ENCODE peak calls at places on chromosomes 4 and X, in eight cellular contexts. One of them, this sample, is unnamed.

GRCh38 chrX:69556094-69557011 is 52.2 kb downstream of the NALF2 start:
- ATAC-seq in activated naive CD8-positive, alpha-beta T cell treated with anti-CD3 and anti-CD28 coated beads, Interleukin-2, amount 50 U/mL, for 24 hours: no peak
- ATAC-seq in foreskin keratinocyte: peak; percentile 81
- ATAC-seq in right lobe of liver: no peak
- ATAC-seq in gastroesophageal sphincter: peak; percentile 37
- ATAC-seq in CD4-positive, alpha-beta T cell: no peak
- ATAC-seq in stimulated activated naive CD8-positive, alpha-beta T cell treated with anti-CD3 and anti-CD28 coated beads, Interleukin-15, amount 100 ng/mL, for 72 hours: no peak
- ATAC-seq in T-cell: no peak
- ATAC-seq in this sample: no peak

GRCh38 chrX:39689374-39690104 is 408.2 kb downstream of the BCOR start:
- ATAC-seq in T-cell: no peak
- ATAC-seq in activated naive CD8-positive, alpha-beta T cell treated with anti-CD3 and anti-CD28 coated beads, Interleukin-2, amount 50 U/mL, for 24 hours: no peak
- ATAC-seq in CD4-positive, alpha-beta T cell: no peak
- ATAC-seq in stimulated activated naive CD8-positive, alpha-beta T cell treated with anti-CD3 and anti-CD28 coated beads, Interleukin-15, amount 100 ng/mL, for 72 hours: peak; percentile 44
- ATAC-seq in foreskin keratinocyte: no peak
- ATAC-seq in right lobe of liver: no peak
- ATAC-seq in gastroesophageal sphincter: peak; percentile 1
- ATAC-seq in this sample: no peak

GRCh38 chr4:125620066-125620850 is 305.5 kb downstream of the FAT4 start:
- ATAC-seq in gastroesophageal sphincter: no peak
- ATAC-seq in CD4-positive, alpha-beta T cell: no peak
- ATAC-seq in T-cell: no peak
- ATAC-seq in right lobe of liver: no peak
- ATAC-seq in foreskin keratinocyte: no peak
- ATAC-seq in stimulated activated naive CD8-positive, alpha-beta T cell treated with anti-CD3 and anti-CD28 coated beads, Interleukin-15, amount 100 ng/mL, for 72 hours: no peak
- ATAC-seq in activated naive CD8-positive, alpha-beta T cell treated with anti-CD3 and anti-CD28 coated beads, Interleukin-2, amount 50 U/mL, for 24 hours: no peak
- ATAC-seq in this sample: no peak

GRCh38 chr4:185599844-185600243 is 64.5 kb upstream of the PDLIM3 start:
- ATAC-seq in CD4-positive, alpha-beta T cell: no peak
- ATAC-seq in activated naive CD8-positive, alpha-beta T cell treated with anti-CD3 and anti-CD28 coated beads, Interleukin-2, amount 50 U/mL, for 24 hours: no peak
- ATAC-seq in T-cell: no peak
- ATAC-seq in right lobe of liver: peak; percentile 7
- ATAC-seq in gastroesophageal sphincter: peak; percentile 62
- ATAC-seq in foreskin keratinocyte: no peak
- ATAC-seq in stimulated activated naive CD8-positive, alpha-beta T cell treated with anti-CD3 and anti-CD28 coated beads, Interleukin-15, amount 100 ng/mL, for 72 hours: no peak
- ATAC-seq in this sample: no peak

GRCh38 chrX:55335296-55335695 is 70.6 kb upstream of the PAGE3 start:
- ATAC-seq in activated naive CD8-positive, alpha-beta T cell treated with anti-CD3 and anti-CD28 coated beads, Interleukin-2, amount 50 U/mL, for 24 hours: no peak
- ATAC-seq in CD4-positive, alpha-beta T cell: no peak
- ATAC-seq in stimulated activated naive CD8-positive, alpha-beta T cell treated with anti-CD3 and anti-CD28 coated beads, Interleukin-15, amount 100 ng/mL, for 72 hours: no peak
- ATAC-seq in right lobe of liver: no peak
- ATAC-seq in foreskin keratinocyte: no peak
- ATAC-seq in gastroesophageal sphincter: no peak
- ATAC-seq in T-cell: no peak
- ATAC-seq in this sample: no peak

GRCh38 chr4:85496146-85496849 is 21.3 kb downstream of the ARHGAP24 start:
- ATAC-seq in gastroesophageal sphincter: no peak
- ATAC-seq in CD4-positive, alpha-beta T cell: no peak
- ATAC-seq in activated naive CD8-positive, alpha-beta T cell treated with anti-CD3 and anti-CD28 coated beads, Interleukin-2, amount 50 U/mL, for 24 hours: no peak
- ATAC-seq in foreskin keratinocyte: no peak
- ATAC-seq in right lobe of liver: no peak
- ATAC-seq in T-cell: no peak
- ATAC-seq in stimulated activated naive CD8-positive, alpha-beta T cell treated with anti-CD3 and anti-CD28 coated beads, Interleukin-15, amount 100 ng/mL, for 72 hours: no peak
- ATAC-seq in this sample: no peak

GRCh38 chr4:36399762-36400353 is 118.4 kb downstream of the DTHD1 start:
- ATAC-seq in T-cell: peak; percentile 47
- ATAC-seq in stimulated activated naive CD8-positive, alpha-beta T cell treated with anti-CD3 and anti-CD28 coated beads, Interleukin-15, amount 100 ng/mL, for 72 hours: peak; percentile 45
- ATAC-seq in foreskin keratinocyte: peak; percentile 43
- ATAC-seq in right lobe of liver: peak; percentile 75
- ATAC-seq in CD4-positive, alpha-beta T cell: peak; percentile 70
- ATAC-seq in activated naive CD8-positive, alpha-beta T cell treated with anti-CD3 and anti-CD28 coated beads, Interleukin-2, amount 50 U/mL, for 24 hours: peak; percentile 77
- ATAC-seq in gastroesophageal sphincter: no peak
- ATAC-seq in this sample: no peak

GRCh38 chrX:133215747-133216146 is 2.4 kb downstream of the TFDP3 start:
- ATAC-seq in T-cell: no peak
- ATAC-seq in activated naive CD8-positive, alpha-beta T cell treated with anti-CD3 and anti-CD28 coated beads, Interleukin-2, amount 50 U/mL, for 24 hours: no peak
- ATAC-seq in CD4-positive, alpha-beta T cell: no peak
- ATAC-seq in stimulated activated naive CD8-positive, alpha-beta T cell treated with anti-CD3 and anti-CD28 coated beads, Interleukin-15, amount 100 ng/mL, for 72 hours: no peak
- ATAC-seq in right lobe of liver: peak; percentile 32
- ATAC-seq in foreskin keratinocyte: peak; percentile 54
- ATAC-seq in gastroesophageal sphincter: no peak
- ATAC-seq in this sample: peak; percentile 26

GRCh38 chr4:137755033-137755471 is 222.8 kb upstream of the PCDH18 start:
- ATAC-seq in CD4-positive, alpha-beta T cell: no peak
- ATAC-seq in T-cell: no peak
- ATAC-seq in right lobe of liver: no peak
- ATAC-seq in gastroesophageal sphincter: no peak
- ATAC-seq in foreskin keratinocyte: peak; percentile 93
- ATAC-seq in stimulated activated naive CD8-positive, alpha-beta T cell treated with anti-CD3 and anti-CD28 coated beads, Interleukin-15, amount 100 ng/mL, for 72 hours: no peak
- ATAC-seq in activated naive CD8-positive, alpha-beta T cell treated with anti-CD3 and anti-CD28 coated beads, Interleukin-2, amount 50 U/mL, for 24 hours: no peak
- ATAC-seq in this sample: no peak

GRCh38 chrX:2566044-2566443 is 65.3 kb upstream of the DHRSX start:
- ATAC-seq in T-cell: no peak
- ATAC-seq in foreskin keratinocyte: no peak
- ATAC-seq in gastroesophageal sphincter: no peak
- ATAC-seq in right lobe of liver: no peak
- ATAC-seq in CD4-positive, alpha-beta T cell: no peak
- ATAC-seq in stimulated activated naive CD8-positive, alpha-beta T cell treated with anti-CD3 and anti-CD28 coated beads, Interleukin-15, amount 100 ng/mL, for 72 hours: no peak
- ATAC-seq in activated naive CD8-positive, alpha-beta T cell treated with anti-CD3 and anti-CD28 coated beads, Interleukin-2, amount 50 U/mL, for 24 hours: no peak
- ATAC-seq in this sample: no peak

GRCh38 chr4:88212253-88212561 is 53.8 kb upstream of the ABCG2 start:
- ATAC-seq in CD4-positive, alpha-beta T cell: no peak
- ATAC-seq in foreskin keratinocyte: no peak
- ATAC-seq in right lobe of liver: no peak
- ATAC-seq in activated naive CD8-positive, alpha-beta T cell treated with anti-CD3 and anti-CD28 coated beads, Interleukin-2, amount 50 U/mL, for 24 hours: no peak
- ATAC-seq in gastroesophageal sphincter: no peak
- ATAC-seq in stimulated activated naive CD8-positive, alpha-beta T cell treated with anti-CD3 and anti-CD28 coated beads, Interleukin-15, amount 100 ng/mL, for 72 hours: peak; percentile 9
- ATAC-seq in T-cell: no peak
- ATAC-seq in this sample: no peak

GRCh38 chr4:113331811-113332210 is 282.4 kb downstream of the ANK2 start:
- ATAC-seq in activated naive CD8-positive, alpha-beta T cell treated with anti-CD3 and anti-CD28 coated beads, Interleukin-2, amount 50 U/mL, for 24 hours: no peak
- ATAC-seq in right lobe of liver: no peak
- ATAC-seq in foreskin keratinocyte: no peak
- ATAC-seq in stimulated activated naive CD8-positive, alpha-beta T cell treated with anti-CD3 and anti-CD28 coated beads, Interleukin-15, amount 100 ng/mL, for 72 hours: no peak
- ATAC-seq in T-cell: no peak
- ATAC-seq in CD4-positive, alpha-beta T cell: no peak
- ATAC-seq in gastroesophageal sphincter: no peak
- ATAC-seq in this sample: no peak